ENCODE peak calls at places on chromosomes 7 and 10, in seven cellular contexts. N, L, Q, S, W, I and F are unnamed samples.

GRCh38 chr10:122213766-122214165 is 57.3 kb upstream of the BTBD16 start:
- DNase-seq in L (no peak), Q (no peak), S (no peak), N (no peak), W (no peak), I (no peak), F (no peak)

GRCh38 chr7:151647006-151647405 is 127.3 kb upstream of the RHEB start:
- DNase-seq in S (no peak), Q (no peak), N (no peak), I (no peak), L (no peak), W (no peak), F (no peak)

GRCh38 chr7:126426652-126427051 is 826.1 kb downstream of the GRM8 start:
- DNase-seq in L (no peak), W (no peak), S (no peak), N (no peak), I (no peak), Q (no peak), F (no peak)

GRCh38 chr10:130371686-130372085 is 235.5 kb downstream of the GLRX3 start:
- DNase-seq in Q (no peak), I (no peak), S (no peak), W (no peak), L (no peak), N (no peak), F (no peak)

GRCh38 chr10:17229016-17229716 is 1.1 kb downstream of the VIM start:
- DNase-seq in L (no peak), N (peak; percentile 37), Q (peak; percentile 64), S (peak; percentile 93), I (peak; percentile 86), W (peak; percentile 90), F (no peak)

GRCh38 chr7:104130726-104131125 is 77.1 kb downstream of the ORC5 start:
- DNase-seq in W (no peak), I (no peak), Q (no peak), S (no peak), L (no peak), N (no peak), F (no peak)

GRCh38 chr10:92222603-92223275 is 68.1 kb downstream of the CPEB3 start:
- DNase-seq in Q (no peak), I (peak; percentile 22), W (no peak), N (no peak), S (no peak), L (no peak), F (no peak)

GRCh38 chr7:42359946-42360345 is 122.9 kb upstream of the GLI3 start:
- DNase-seq in Q (no peak), S (no peak), L (no peak), N (no peak), I (no peak), W (no peak), F (no peak)

GRCh38 chr7:100369105-100369504 is 4.2 kb upstream of the PILRA start:
- DNase-seq in S (peak; percentile 71), Q (peak; percentile 94), W (no peak), N (no peak), I (no peak), L (no peak), F (no peak)

GRCh38 chr10:17671307-17671706 is 27.4 kb downstream of the STAM start:
- DNase-seq in Q (no peak), S (no peak), I (no peak), N (no peak), L (no peak), W (no peak), F (no peak)

GRCh38 chr7:130207642-130208041 is at the start of gene SSMEM1:
- DNase-seq in I (no peak), N (no peak), W (no peak), S (no peak), Q (no peak), L (no peak), F (no peak)

GRCh38 chr7:120987280-120987679 is 1.2 kb upstream of the CPED1 start:
- DNase-seq in I (no peak), S (no peak), L (no peak), Q (peak; percentile 7), W (no peak), N (no peak), F (no peak)